ENCODE peak calls at places on chromosomes 4 and X, in ten cellular contexts. One of them, this sample, is unnamed.
A peak's percentile ranks its signal among the peaks of the same experiment; 100 is the strongest.

GRCh38 chr4:7625073-7625472 is 190.3 kb upstream of the PSAPL1 start:
- DNase-seq in heart right ventricle: no peak
- DNase-seq in H1: no peak
- DNase-seq in pancreas: no peak
- DNase-seq in CD8-positive, alpha-beta T cell: no peak
- DNase-seq in CD4-positive, alpha-beta memory T cell: no peak
- DNase-seq in upper lobe of right lung: no peak
- DNase-seq in mesenchymal stem cell: no peak
- DNase-seq in Caco-2: no peak
- DNase-seq in DND-41: no peak
- DNase-seq in this sample: no peak

GRCh38 chr4:1872918-1873269 is 1.7 kb downstream of the NSD2 start:
- DNase-seq in heart right ventricle: no peak
- DNase-seq in H1: no peak
- DNase-seq in pancreas: no peak
- DNase-seq in CD8-positive, alpha-beta T cell: no peak
- DNase-seq in CD4-positive, alpha-beta memory T cell: no peak
- DNase-seq in upper lobe of right lung: no peak
- DNase-seq in mesenchymal stem cell: peak; percentile 74
- DNase-seq in Caco-2: no peak
- DNase-seq in DND-41: peak; percentile 33
- DNase-seq in this sample: no peak

GRCh38 chr4:140154572-140154891 is 548 bp upstream of the MAML3 start:
- DNase-seq in heart right ventricle: no peak
- DNase-seq in H1: no peak
- DNase-seq in pancreas: no peak
- DNase-seq in CD8-positive, alpha-beta T cell: no peak
- DNase-seq in CD4-positive, alpha-beta memory T cell: no peak
- DNase-seq in upper lobe of right lung: no peak
- DNase-seq in mesenchymal stem cell: no peak
- DNase-seq in Caco-2: no peak
- DNase-seq in DND-41: no peak
- DNase-seq in this sample: no peak

GRCh38 chrX:40303256-40304077 is 205.7 kb upstream of the BCOR start:
- DNase-seq in heart right ventricle: no peak
- DNase-seq in H1: no peak
- DNase-seq in pancreas: no peak
- DNase-seq in CD8-positive, alpha-beta T cell: no peak
- DNase-seq in CD4-positive, alpha-beta memory T cell: no peak
- DNase-seq in upper lobe of right lung: no peak
- DNase-seq in mesenchymal stem cell: no peak
- DNase-seq in Caco-2: no peak
- DNase-seq in DND-41: no peak
- DNase-seq in this sample: no peak

GRCh38 chr4:147362868-147363440 is 117.9 kb upstream of the EDNRA start:
- DNase-seq in heart right ventricle: peak; percentile 76
- DNase-seq in H1: no peak
- DNase-seq in pancreas: no peak
- DNase-seq in CD8-positive, alpha-beta T cell: no peak
- DNase-seq in CD4-positive, alpha-beta memory T cell: no peak
- DNase-seq in upper lobe of right lung: no peak
- DNase-seq in mesenchymal stem cell: peak; percentile 86
- DNase-seq in Caco-2: no peak
- DNase-seq in DND-41: no peak
- DNase-seq in this sample: peak; percentile 86

GRCh38 chr4:4594531-4594930 is 52.7 kb upstream of the STX18 start:
- DNase-seq in heart right ventricle: no peak
- DNase-seq in H1: no peak
- DNase-seq in pancreas: no peak
- DNase-seq in CD8-positive, alpha-beta T cell: no peak
- DNase-seq in CD4-positive, alpha-beta memory T cell: no peak
- DNase-seq in upper lobe of right lung: no peak
- DNase-seq in mesenchymal stem cell: no peak
- DNase-seq in Caco-2: no peak
- DNase-seq in DND-41: no peak
- DNase-seq in this sample: no peak

GRCh38 chr4:174873931-174874330 is 44.2 kb upstream of the ADAM29 start:
- DNase-seq in heart right ventricle: no peak
- DNase-seq in H1: no peak
- DNase-seq in pancreas: no peak
- DNase-seq in CD8-positive, alpha-beta T cell: no peak
- DNase-seq in CD4-positive, alpha-beta memory T cell: no peak
- DNase-seq in upper lobe of right lung: no peak
- DNase-seq in mesenchymal stem cell: no peak
- DNase-seq in Caco-2: no peak
- DNase-seq in DND-41: peak; percentile 32
- DNase-seq in this sample: no peak

GRCh38 chr4:124631760-124632159 is 80.8 kb downstream of the ANKRD50 start:
- DNase-seq in heart right ventricle: no peak
- DNase-seq in H1: no peak
- DNase-seq in pancreas: peak; percentile 82
- DNase-seq in CD8-positive, alpha-beta T cell: no peak
- DNase-seq in CD4-positive, alpha-beta memory T cell: no peak
- DNase-seq in upper lobe of right lung: no peak
- DNase-seq in mesenchymal stem cell: peak; percentile 95
- DNase-seq in Caco-2: peak; percentile 64
- DNase-seq in DND-41: no peak
- DNase-seq in this sample: peak; percentile 47

GRCh38 chr4:3268395-3269104 is 19.6 kb downstream of the MSANTD1 start:
- DNase-seq in heart right ventricle: no peak
- DNase-seq in H1: peak; percentile 47
- DNase-seq in pancreas: no peak
- DNase-seq in CD8-positive, alpha-beta T cell: no peak
- DNase-seq in CD4-positive, alpha-beta memory T cell: no peak
- DNase-seq in upper lobe of right lung: no peak
- DNase-seq in mesenchymal stem cell: no peak
- DNase-seq in Caco-2: peak; percentile 20
- DNase-seq in DND-41: no peak
- DNase-seq in this sample: no peak

GRCh38 chrX:26262121-26262523 is 46.2 kb downstream of the MAGEB5 start:
- DNase-seq in heart right ventricle: no peak
- DNase-seq in H1: no peak
- DNase-seq in pancreas: no peak
- DNase-seq in CD8-positive, alpha-beta T cell: no peak
- DNase-seq in CD4-positive, alpha-beta memory T cell: no peak
- DNase-seq in upper lobe of right lung: no peak
- DNase-seq in mesenchymal stem cell: no peak
- DNase-seq in Caco-2: no peak
- DNase-seq in DND-41: no peak
- DNase-seq in this sample: no peak

DNA sequence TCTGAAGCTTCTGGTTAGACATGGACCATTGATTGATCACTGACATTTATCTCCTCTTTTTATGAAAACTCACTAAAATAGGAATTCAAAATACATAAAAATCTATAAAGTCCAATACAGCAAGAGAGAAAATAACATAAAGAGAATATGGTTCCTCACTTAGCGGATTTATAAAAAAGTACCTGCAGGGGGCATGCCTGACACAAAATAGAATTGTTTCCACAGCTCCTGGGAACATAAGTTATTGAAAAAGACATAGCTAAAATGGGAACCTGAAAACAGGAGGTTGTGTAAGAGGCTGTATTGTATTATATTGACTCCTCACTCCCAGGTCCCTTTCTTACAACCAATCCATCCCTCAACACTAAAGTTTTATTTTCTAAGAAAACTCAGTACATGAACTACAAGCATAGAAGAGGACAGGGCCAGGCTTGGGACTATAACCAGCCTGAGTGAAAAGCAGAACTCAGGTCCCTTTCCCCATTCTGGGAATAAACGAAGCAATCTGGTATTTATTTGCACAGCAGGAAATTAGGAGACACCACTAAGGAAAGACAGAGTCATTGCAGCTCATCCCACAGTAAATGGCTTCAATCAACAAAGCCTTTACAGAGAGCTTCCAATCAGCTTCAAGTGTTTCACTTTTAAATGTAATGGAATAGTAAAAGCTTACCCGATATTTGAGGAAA is 121.1 kb upstream of the NDST4 start:
- DNase-seq in heart right ventricle: no peak
- DNase-seq in H1: no peak
- DNase-seq in pancreas: no peak
- DNase-seq in CD8-positive, alpha-beta T cell: no peak
- DNase-seq in CD4-positive, alpha-beta memory T cell: no peak
- DNase-seq in upper lobe of right lung: no peak
- DNase-seq in mesenchymal stem cell: peak; percentile 39
- DNase-seq in Caco-2: no peak
- DNase-seq in DND-41: peak; percentile 30
- DNase-seq in this sample: no peak
- H3K4me3 ChIP-seq in heart right ventricle: no peak overlapping the region
- H3K4me3 ChIP-seq in H1: no peak overlapping the region
- H3K4me3 ChIP-seq in pancreas: no peak overlapping the region
- H3K4me3 ChIP-seq in CD8-positive, alpha-beta T cell: no peak overlapping the region
- H3K4me3 ChIP-seq in CD4-positive, alpha-beta memory T cell: no peak overlapping the region
- H3K4me3 ChIP-seq in upper lobe of right lung: no peak overlapping the region
- H3K4me3 ChIP-seq in mesenchymal stem cell: no peak overlapping the region
- H3K4me3 ChIP-seq in Caco-2: no peak overlapping the region
- H3K4me3 ChIP-seq in DND-41: no peak overlapping the region
- H3K4me3 ChIP-seq in this sample: no peak overlapping the region

DNA sequence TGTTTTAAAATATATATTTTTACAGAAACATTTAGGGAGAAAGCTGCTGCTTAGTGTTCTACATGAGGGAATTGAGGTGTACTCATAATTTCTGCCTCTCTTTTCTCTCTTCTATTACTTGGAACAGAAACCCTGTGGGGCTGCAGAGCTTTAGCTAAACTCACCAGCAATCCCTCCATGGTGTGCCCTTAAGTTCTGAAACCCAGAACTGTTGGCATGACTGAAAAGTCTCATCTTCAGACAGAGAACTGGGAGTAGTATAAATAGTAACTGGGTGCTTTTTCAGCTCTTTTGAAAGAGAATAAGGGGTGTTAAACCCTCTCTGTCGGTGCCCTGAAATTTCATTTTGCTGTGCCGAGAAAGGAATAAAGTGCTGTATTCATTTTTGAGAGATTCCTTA is 294.9 kb upstream of the BOD1L1 start:
- DNase-seq in heart right ventricle: no peak
- DNase-seq in H1: no peak
- DNase-seq in pancreas: no peak
- DNase-seq in CD8-positive, alpha-beta T cell: no peak
- DNase-seq in CD4-positive, alpha-beta memory T cell: no peak
- DNase-seq in upper lobe of right lung: no peak
- DNase-seq in mesenchymal stem cell: no peak
- DNase-seq in Caco-2: no peak
- DNase-seq in DND-41: no peak
- DNase-seq in this sample: no peak
- H3K4me1 ChIP-seq in heart right ventricle: no peaks in the 10 kb centered on the region
- H3K4me1 ChIP-seq in H1: peaks cover 7% of the 10 kb centered on the region
- H3K4me1 ChIP-seq in pancreas: no peaks in the 10 kb centered on the region
- H3K4me1 ChIP-seq in CD8-positive, alpha-beta T cell: no peaks in the 10 kb centered on the region
- H3K4me1 ChIP-seq in CD4-positive, alpha-beta memory T cell: no peaks in the 10 kb centered on the region
- H3K4me1 ChIP-seq in upper lobe of right lung: no peaks in the 10 kb centered on the region
- H3K4me1 ChIP-seq in mesenchymal stem cell: peaks cover 11% of the 10 kb centered on the region
- H3K4me1 ChIP-seq in Caco-2: peaks cover 9% of the 10 kb centered on the region
- H3K4me1 ChIP-seq in DND-41: no peaks in the 10 kb centered on the region
- H3K4me1 ChIP-seq in this sample: no peaks in the 10 kb centered on the region

DNA sequence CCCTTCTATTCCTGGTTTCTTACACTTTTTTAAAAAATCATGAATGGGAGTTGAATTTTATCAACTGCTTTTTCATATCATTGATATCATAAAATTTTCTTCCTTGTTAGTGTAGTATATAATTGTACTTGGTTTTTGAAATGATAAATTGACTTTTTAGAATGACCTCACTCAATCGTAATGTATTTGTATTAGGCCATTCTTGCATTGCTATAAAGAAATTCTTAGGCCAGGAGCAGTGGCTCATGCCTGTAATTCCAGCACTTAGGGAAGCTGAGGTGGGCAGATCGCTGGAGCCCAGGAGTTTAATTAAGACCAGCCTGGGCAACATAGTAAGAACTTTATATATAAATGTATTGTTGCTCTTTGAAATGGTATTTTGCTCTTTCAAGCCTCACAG is 6.3 kb downstream of the EXOC1 start:
- DNase-seq in heart right ventricle: no peak
- DNase-seq in H1: no peak
- DNase-seq in pancreas: no peak
- DNase-seq in CD8-positive, alpha-beta T cell: no peak
- DNase-seq in CD4-positive, alpha-beta memory T cell: no peak
- DNase-seq in upper lobe of right lung: no peak
- DNase-seq in mesenchymal stem cell: no peak
- DNase-seq in Caco-2: no peak
- DNase-seq in DND-41: no peak
- DNase-seq in this sample: no peak
- H3K4me3 ChIP-seq in heart right ventricle: no peak overlapping the region
- H3K4me3 ChIP-seq in H1: no peak overlapping the region
- H3K4me3 ChIP-seq in pancreas: no peak overlapping the region
- H3K4me3 ChIP-seq in CD8-positive, alpha-beta T cell: no peak overlapping the region
- H3K4me3 ChIP-seq in CD4-positive, alpha-beta memory T cell: no peak overlapping the region
- H3K4me3 ChIP-seq in upper lobe of right lung: no peak overlapping the region
- H3K4me3 ChIP-seq in mesenchymal stem cell: no peak overlapping the region
- H3K4me3 ChIP-seq in Caco-2: no peak overlapping the region
- H3K4me3 ChIP-seq in DND-41: no peak overlapping the region
- H3K4me3 ChIP-seq in this sample: no peak overlapping the region

GRCh38 chr4:185735887-185736286 is 76.1 kb downstream of the SORBS2 start:
- DNase-seq in heart right ventricle: no peak
- DNase-seq in H1: no peak
- DNase-seq in pancreas: no peak
- DNase-seq in CD8-positive, alpha-beta T cell: no peak
- DNase-seq in CD4-positive, alpha-beta memory T cell: no peak
- DNase-seq in upper lobe of right lung: no peak
- DNase-seq in mesenchymal stem cell: no peak
- DNase-seq in Caco-2: no peak
- DNase-seq in DND-41: no peak
- DNase-seq in this sample: no peak

GRCh38 chr4:185737489-185738037 is 74.4 kb downstream of the SORBS2 start:
- DNase-seq in heart right ventricle: no peak
- DNase-seq in H1: no peak
- DNase-seq in pancreas: no peak
- DNase-seq in CD8-positive, alpha-beta T cell: no peak
- DNase-seq in CD4-positive, alpha-beta memory T cell: no peak
- DNase-seq in upper lobe of right lung: no peak
- DNase-seq in mesenchymal stem cell: no peak
- DNase-seq in Caco-2: no peak
- DNase-seq in DND-41: no peak
- DNase-seq in this sample: no peak

GRCh38 chr4:185730849-185731608 is 81.0 kb downstream of the SORBS2 start:
- DNase-seq in heart right ventricle: no peak
- DNase-seq in H1: no peak
- DNase-seq in pancreas: no peak
- DNase-seq in CD8-positive, alpha-beta T cell: no peak
- DNase-seq in CD4-positive, alpha-beta memory T cell: no peak
- DNase-seq in upper lobe of right lung: no peak
- DNase-seq in mesenchymal stem cell: no peak
- DNase-seq in Caco-2: no peak
- DNase-seq in DND-41: no peak
- DNase-seq in this sample: no peak

GRCh38 chr4:185734930-185735329 is 77.1 kb downstream of the SORBS2 start:
- DNase-seq in heart right ventricle: no peak
- DNase-seq in H1: no peak
- DNase-seq in pancreas: no peak
- DNase-seq in CD8-positive, alpha-beta T cell: no peak
- DNase-seq in CD4-positive, alpha-beta memory T cell: no peak
- DNase-seq in upper lobe of right lung: no peak
- DNase-seq in mesenchymal stem cell: no peak
- DNase-seq in Caco-2: no peak
- DNase-seq in DND-41: no peak
- DNase-seq in this sample: no peak

GRCh38 chr4:185734214-185734613 is 77.8 kb downstream of the SORBS2 start:
- DNase-seq in heart right ventricle: no peak
- DNase-seq in H1: no peak
- DNase-seq in pancreas: no peak
- DNase-seq in CD8-positive, alpha-beta T cell: no peak
- DNase-seq in CD4-positive, alpha-beta memory T cell: no peak
- DNase-seq in upper lobe of right lung: no peak
- DNase-seq in mesenchymal stem cell: no peak
- DNase-seq in Caco-2: no peak
- DNase-seq in DND-41: no peak
- DNase-seq in this sample: no peak
- H3K4me1 ChIP-seq in heart right ventricle: peaks cover 8% of the 10 kb centered on the region
- H3K4me1 ChIP-seq in H1: peaks cover 18% of the 10 kb centered on the region
- H3K4me1 ChIP-seq in pancreas: peaks cover 2% of the 10 kb centered on the region
- H3K4me1 ChIP-seq in CD8-positive, alpha-beta T cell: no peaks in the 10 kb centered on the region
- H3K4me1 ChIP-seq in CD4-positive, alpha-beta memory T cell: no peaks in the 10 kb centered on the region
- H3K4me1 ChIP-seq in upper lobe of right lung: peaks cover 13% of the 10 kb centered on the region
- H3K4me1 ChIP-seq in mesenchymal stem cell: peaks cover 9% of the 10 kb centered on the region
- H3K4me1 ChIP-seq in Caco-2: no peaks in the 10 kb centered on the region
- H3K4me1 ChIP-seq in DND-41: no peaks in the 10 kb centered on the region
- H3K4me1 ChIP-seq in this sample: peaks cover 16% of the 10 kb centered on the region